ENCODE peak calls at places on chromosome 16, in eight cellular contexts. R is right cardiac atrium; B is mucosa of descending colon; U is CD8-positive, alpha-beta T cell; G is neural progenitor cell; J is Caco-2; I is heart right ventricle; C is CD4-positive, alpha-beta memory T cell. V is an unnamed sample. For H3K9me3, the result is how much of the 10 kb centered on the place peaks cover.

GRCh38 chr16:4648917-4649316 is 24.3 kb downstream of the MGRN1 start:
- DNase-seq in R (peak), B (no peak), U (no peak), G (no peak), J (no peak), I (no peak), C (no peak), V (no peak)

GRCh38 chr16:23317266-23317661 is 15.2 kb downstream of the SCNN1B start:
- DNase-seq in R (no peak), B (peak), U (no peak), G (no peak), J (no peak), I (no peak), C (no peak), V (no peak)

GRCh38 chr16:84775262-84775810 is 44.4 kb upstream of the CRISPLD2 start:
- DNase-seq in R (no peak), B (no peak), U (no peak), G (no peak), J (no peak), I (no peak), C (no peak), V (no peak)

GRCh38 chr16:59543641-59544040 is 809.5 kb upstream of the GOT2 start:
- DNase-seq in R (no peak), B (no peak), U (no peak), G (no peak), J (no peak), I (no peak), C (no peak), V (peak)

GRCh38 chr16:78503501-78504110 is 404.2 kb downstream of the WWOX start:
- DNase-seq in R (no peak), B (no peak), U (no peak), G (peak), J (peak), I (no peak), C (peak), V (peak)

GRCh38 chr16:8044796-8045195 is 545.5 kb downstream of the TMEM114 start:
- DNase-seq in R (no peak), B (no peak), U (no peak), G (no peak), J (no peak), I (no peak), C (no peak), V (no peak)

GRCh38 chr16:4743217-4743897 is 9.0 kb downstream of the DNAAF8 start:
- DNase-seq in R (peak), B (peak), U (no peak), G (no peak), J (no peak), I (no peak), C (no peak), V (no peak)

GRCh38 chr16:4847774-4848587 is 700 bp downstream of the UBN1 start:
- DNase-seq in R (peak), B (peak), U (peak), G (peak), J (no peak), I (peak), C (peak), V (peak)

GRCh38 chr16:24523569-24523968 is 15.8 kb upstream of the RBBP6 start:
- DNase-seq in R (no peak), B (no peak), U (peak), G (no peak), J (peak), I (no peak), C (no peak), V (no peak)

GRCh38 chr16:57623251-57624043 is 5.0 kb upstream of the ADGRG1 start:
- DNase-seq in R (peak), B (peak), U (no peak), G (peak), J (no peak), I (no peak), C (no peak), V (peak)

GRCh38 chr16:30567991-30568638 is 3.4 kb downstream of the ZNF688 start:
- DNase-seq in R (no peak), B (no peak), U (peak), G (no peak), J (no peak), I (no peak), C (peak), V (peak)

GRCh38 chr16:19804538-19805323 is 79.9 kb downstream of the GPRC5B start:
- DNase-seq in R (peak), B (peak), U (peak), G (peak), J (no peak), I (peak), C (peak), V (no peak)

GRCh38 chr16:85422374-85423185 is 190.5 kb upstream of the GSE1 start:
- DNase-seq in R (peak), B (peak), U (peak), G (peak), J (peak), I (no peak), C (no peak), V (no peak)

GRCh38 chr16:22923491-22923890 is 109.5 kb downstream of the HS3ST2 start:
- DNase-seq in R (no peak), B (no peak), U (no peak), G (no peak), J (no peak), I (no peak), C (no peak), V (no peak)

GRCh38 chr16:65782537-65783290 is 583.8 kb upstream of the CDH5 start:
- DNase-seq in R (no peak), B (no peak), U (no peak), G (no peak), J (no peak), I (no peak), C (no peak), V (peak)

GRCh38 chr16:31201511-31202401 is 804 bp downstream of the PYCARD start:
- DNase-seq in R (peak), B (peak), U (peak), G (peak), J (no peak), I (peak), C (peak), V (no peak)

GRCh38 chr16:69859105-69859969 is 91.8 kb upstream of the CLEC18A start:
- DNase-seq in R (no peak), B (peak), U (no peak), G (peak), J (peak), I (peak), C (no peak), V (no peak)

GRCh38 chr16:26951950-26952349 is 114.8 kb upstream of the C16orf82 start:
- DNase-seq in R (no peak), B (no peak), U (no peak), G (peak), J (no peak), I (no peak), C (no peak), V (no peak)
- H3K9me3 ChIP-seq in R (under half), B (under half), U (under half), G (under half), J (under half), I (under half), C (under half), V (under half)

DNA sequence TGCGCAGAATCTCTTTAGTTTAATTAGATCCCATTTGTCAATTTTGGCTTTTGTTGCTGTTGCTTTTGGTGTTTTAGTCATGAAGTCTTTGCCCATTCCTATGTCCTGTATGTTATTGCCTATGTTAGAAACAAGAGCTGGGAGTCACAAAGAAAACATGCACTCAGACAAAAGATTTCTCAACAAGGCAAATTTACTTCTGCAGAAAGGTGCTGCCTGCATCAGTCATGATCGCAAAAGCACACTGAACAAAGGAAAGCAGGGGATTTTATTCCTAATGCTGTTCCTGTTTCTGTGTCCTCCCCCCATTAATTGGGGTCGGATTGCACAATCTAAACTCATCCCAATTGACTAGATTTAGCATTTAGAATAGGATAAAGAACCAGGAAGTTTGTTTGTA is 55.9 kb downstream of the ATF7IP2 start:
- DNase-seq in R (no peak), B (no peak), U (no peak), G (no peak), J (no peak), I (no peak), C (no peak), V (no peak)
- H3K9me3 ChIP-seq in R (under half), B (half or more), U (under half), G (under half), J (under half), I (under half), C (under half), V (under half)

DNA sequence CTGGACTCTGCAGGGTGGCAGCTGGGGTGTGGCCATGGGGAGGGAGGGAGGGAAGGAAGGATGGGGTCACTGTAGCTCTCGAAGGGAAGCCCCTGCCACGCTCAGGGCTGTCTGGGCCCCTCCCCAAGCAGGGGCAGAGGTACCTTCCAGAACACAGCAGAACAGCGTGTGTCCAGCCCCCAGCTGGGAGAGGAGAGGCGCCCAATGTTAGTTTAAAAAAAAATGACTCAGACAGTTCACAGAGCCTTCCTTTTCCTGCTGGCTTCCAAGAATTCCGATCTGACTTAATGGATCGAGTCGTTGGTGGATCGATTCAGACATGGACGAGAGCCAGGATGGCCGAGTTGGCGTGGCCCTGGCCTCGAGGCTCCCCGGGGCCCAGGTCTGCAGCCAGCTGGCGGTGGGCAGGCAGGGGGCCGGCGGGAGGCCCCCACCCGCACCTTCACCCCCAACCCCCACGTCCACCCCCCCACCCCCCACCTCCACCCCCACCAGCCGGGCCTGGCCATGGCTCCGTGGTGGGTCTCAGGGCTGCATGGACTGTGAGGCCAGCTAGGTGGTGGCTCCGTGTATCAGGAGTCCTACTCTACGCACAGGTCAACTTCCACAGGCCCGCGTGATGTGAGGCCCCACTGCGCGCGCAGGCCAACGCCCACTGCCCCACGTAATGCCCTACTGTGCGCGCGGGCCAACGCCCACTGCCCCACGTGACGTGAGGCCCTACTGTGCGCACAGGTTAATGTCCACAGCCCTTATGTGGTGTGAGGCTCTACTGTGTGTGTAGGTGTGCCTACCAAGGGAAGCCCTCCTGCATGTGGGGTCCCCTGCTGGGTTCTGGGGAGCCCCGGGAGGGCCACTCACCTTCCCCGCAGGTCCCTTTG is 21.8 kb downstream of the CACNA1H start:
- DNase-seq in R (no peak), B (no peak), U (no peak), G (no peak), J (no peak), I (no peak), C (no peak), V (peak)
- H3K9me3 ChIP-seq in R (under half), B (under half), U (under half), G (under half), J (under half), I (under half), C (under half), V (under half)

GRCh38 chr16:89334050-89334449 is 116.5 kb downstream of the ZNF778 start:
- DNase-seq in R (no peak), B (no peak), U (no peak), G (no peak), J (no peak), I (no peak), C (no peak), V (no peak)

GRCh38 chr16:89337965-89338364 is 120.5 kb downstream of the ZNF778 start:
- DNase-seq in R (no peak), B (peak), U (no peak), G (no peak), J (no peak), I (no peak), C (no peak), V (no peak)

GRCh38 chr16:89334461-89334860 is 117.0 kb downstream of the ZNF778 start:
- DNase-seq in R (no peak), B (peak), U (no peak), G (no peak), J (no peak), I (no peak), C (no peak), V (no peak)

GRCh38 chr16:89334988-89335802 is 117.7 kb downstream of the ZNF778 start:
- DNase-seq in R (no peak), B (peak), U (no peak), G (peak), J (no peak), I (no peak), C (no peak), V (no peak)

DNA sequence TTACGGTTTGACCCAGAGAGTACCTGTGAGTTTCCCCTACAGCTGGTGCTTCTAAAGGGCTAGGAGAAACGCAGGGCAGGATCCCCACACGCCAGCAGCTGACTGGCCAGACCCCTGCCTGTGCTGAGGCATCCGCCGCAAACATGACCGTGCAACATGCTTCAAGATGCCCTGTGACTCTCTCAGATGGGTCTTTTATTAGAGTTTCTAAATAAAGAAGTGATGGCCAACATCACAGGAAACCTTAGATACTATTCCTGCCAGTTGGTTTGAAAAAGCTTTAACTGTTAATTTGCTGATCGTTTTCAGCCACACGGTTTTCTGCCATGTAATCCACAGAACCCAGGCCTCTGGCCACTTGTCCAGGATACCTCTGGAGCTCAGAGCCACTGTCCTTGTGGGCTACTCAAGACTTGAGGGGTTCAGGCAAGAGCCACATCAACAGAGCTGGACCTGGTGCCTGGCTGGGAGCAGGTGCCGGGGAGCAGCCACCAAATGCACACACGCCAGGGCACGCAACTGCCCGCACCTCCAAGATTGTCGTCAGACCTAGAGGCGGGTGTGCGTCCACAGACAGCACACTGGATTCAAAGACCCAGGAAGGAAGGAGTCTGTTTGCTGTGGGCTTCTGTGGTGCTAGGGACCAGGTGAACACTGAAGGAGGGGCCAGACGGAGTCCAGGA is 118.4 kb downstream of the ZNF778 start:
- DNase-seq in R (peak), B (peak), U (no peak), G (no peak), J (no peak), I (no peak), C (no peak), V (no peak)
- H3K9me3 ChIP-seq in R (under half), B (under half), U (under half), G (under half), J (under half), I (under half), C (under half), V (under half)

DNA sequence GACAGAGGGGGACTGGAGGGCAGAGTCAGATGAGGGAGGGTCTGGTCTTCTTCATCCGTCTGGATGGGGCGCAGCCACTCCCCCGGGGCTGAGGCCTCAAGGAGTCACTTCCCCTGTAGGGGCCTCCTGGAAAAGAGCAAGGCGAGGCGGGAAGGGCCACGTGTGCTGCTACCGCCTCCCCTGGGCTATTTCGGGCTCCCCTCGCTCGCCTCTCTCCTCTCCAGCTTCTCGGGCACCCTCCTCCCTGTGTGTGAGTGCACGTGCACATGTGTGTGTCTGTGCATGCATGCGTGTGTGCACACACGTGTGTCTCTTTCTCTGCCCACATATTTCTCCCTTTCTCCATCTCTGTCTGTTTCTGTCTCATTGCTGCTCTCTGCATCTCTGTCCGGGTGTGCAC is 10.1 kb downstream of the GSG1L start:
- DNase-seq in R (no peak), B (no peak), U (no peak), G (no peak), J (no peak), I (no peak), C (no peak), V (no peak)
- H3K9me3 ChIP-seq in R (under half), B (under half), U (under half), G (under half), J (under half), I (under half), C (under half), V (under half)

GRCh38 chr16:35150805-35151312 is 1691.4 kb downstream of the TP53TG3F start:
- DNase-seq in R (no peak), B (no peak), U (no peak), G (no peak), J (no peak), I (no peak), C (no peak), V (no peak)
- H3K9me3 ChIP-seq in R (under half), B (half or more), U (under half), G (under half), J (under half), I (under half), C (under half), V (under half)

GRCh38 chr16:866252-866651 is 65.7 kb upstream of the GNG13 start:
- DNase-seq in R (no peak), B (no peak), U (no peak), G (no peak), J (no peak), I (no peak), C (no peak), V (no peak)

GRCh38 chr16:869823-870641 is 69.5 kb upstream of the GNG13 start:
- DNase-seq in R (peak), B (no peak), U (no peak), G (no peak), J (no peak), I (no peak), C (no peak), V (no peak)

GRCh38 chr16:868846-869822 is 68.6 kb upstream of the GNG13 start:
- DNase-seq in R (peak), B (no peak), U (no peak), G (no peak), J (no peak), I (peak), C (no peak), V (no peak)

GRCh38 chr16:868386-868755 is 67.8 kb upstream of the GNG13 start:
- DNase-seq in R (peak), B (no peak), U (no peak), G (no peak), J (no peak), I (no peak), C (no peak), V (no peak)

DNA sequence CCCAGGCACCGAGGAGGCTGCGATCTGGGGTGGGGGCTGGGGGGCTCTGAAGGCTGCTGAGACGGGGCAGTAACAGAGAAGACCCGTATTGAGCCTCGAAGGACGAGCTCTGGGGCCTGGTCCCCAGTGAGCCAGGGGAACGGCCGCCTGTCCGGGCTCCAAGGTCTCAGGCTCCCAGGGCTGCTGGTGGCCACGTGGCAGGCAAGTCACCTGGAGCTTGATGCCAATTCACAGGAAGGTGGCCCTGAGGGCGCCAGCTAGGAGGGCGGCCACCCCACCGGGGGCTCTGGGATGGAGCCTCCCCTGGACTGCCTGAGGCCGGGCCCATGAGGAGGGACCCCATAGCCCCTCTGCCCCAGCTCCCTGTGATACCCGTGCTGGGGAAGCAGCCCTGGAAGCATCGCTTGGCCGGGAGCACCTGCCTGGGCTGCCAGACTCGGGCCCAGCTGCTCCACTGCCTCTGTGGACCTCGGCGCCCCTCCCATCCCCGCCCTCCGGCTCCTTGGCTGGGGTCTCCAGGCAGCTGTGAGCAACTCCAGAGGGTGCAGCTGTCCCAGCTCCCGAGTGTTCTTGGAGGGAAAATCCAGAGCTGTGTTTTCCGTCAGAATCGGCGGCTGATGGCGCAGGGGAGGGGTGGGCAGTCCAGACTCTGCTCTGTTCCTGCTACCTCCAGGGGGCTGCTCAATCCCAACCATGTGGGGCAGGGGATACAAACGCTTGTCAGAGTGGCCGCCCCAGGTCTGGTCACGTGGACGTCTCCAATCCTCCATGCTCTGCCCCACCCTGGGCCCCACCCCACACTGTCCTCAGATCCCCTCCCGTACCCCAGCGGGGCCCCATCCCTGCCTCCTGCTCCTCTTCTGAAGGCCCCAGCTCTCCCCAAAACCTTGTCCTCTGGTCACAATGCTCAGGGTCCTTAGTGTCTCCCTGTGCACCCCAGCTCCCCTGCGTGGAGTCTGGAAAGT is 67.2 kb upstream of the GNG13 start:
- DNase-seq in R (peak), B (no peak), U (no peak), G (no peak), J (no peak), I (no peak), C (no peak), V (no peak)
- H3K9me3 ChIP-seq in R (under half), B (under half), U (under half), G (under half), J (under half), I (under half), C (under half), V (under half)

GRCh38 chr16:35750157-35750689 is 2290.8 kb downstream of the TP53TG3F start:
- DNase-seq in R (no peak), B (no peak), U (peak), G (no peak), J (no peak), I (no peak), C (no peak), V (no peak)
- H3K9me3 ChIP-seq in R (under half), B (half or more), U (under half), G (under half), J (under half), I (under half), C (under half), V (under half)

V was measured in astrocyte.